ENCODE peak calls at places on chromosomes 6 and 20, in ten cellular contexts. Z is NCI-H1092 treated with DMSO at 0.1 percent for 48 hours; B is AG04450; R is stimulated activated CD8-positive, alpha-beta memory T cell treated with anti-CD3 and anti-CD28 coated beads, Interleukin-12 subunit alpha, Interleukin-12 subunit beta, amount 100 ng/mL, for 1 hour; M is stimulated activated naive B cell treated with anti-CD40 and anti-IgM and Interleukin-4, amounts not matched to agents 10 μg/mL and 1 μg/mL and 100 μg/mL, for 72 hours; U is stimulated activated CD4-positive, alpha-beta T cell treated with anti-CD3 and anti-CD28 coated beads, Interleukin-2, amount 100 ng/mL, for 4 hours; Q is BJ; S is mesothelial cell of epicardium; P is glutamatergic neuron; C is iris pigment epithelial cell. O is an unnamed sample.

GRCh38 chr6:25919657-25920056 is 10.8 kb downstream of the SLC17A2 start:
- DNase-seq in Z (no peak), B (no peak), R (no peak), M (no peak), U (no peak), Q (no peak), S (no peak), P (no peak), C (no peak), O (no peak)

GRCh38 chr6:80174931-80175572 is 68.6 kb downstream of the BCKDHB start:
- DNase-seq in Z (no peak), B (no peak), R (no peak), M (no peak), U (no peak), Q (peak; percentile 42), S (no peak), P (no peak), C (peak; percentile 80), O (peak; percentile 11)

GRCh38 chr6:166242888-166243287 is 65.3 kb downstream of the PRR18 start:
- DNase-seq in Z (no peak), B (no peak), R (no peak), M (no peak), U (no peak), Q (no peak), S (no peak), P (no peak), C (no peak), O (no peak)

GRCh38 chr6:150830409-150831165 is 34.9 kb upstream of the MTHFD1L start:
- DNase-seq in Z (no peak), B (peak; percentile 16), R (no peak), M (no peak), U (no peak), Q (peak; percentile 26), S (no peak), P (no peak), C (peak; percentile 48), O (no peak)

GRCh38 chr6:42978487-42978792 is 541 bp downstream of the PEX6 start:
- DNase-seq in Z (no peak), B (no peak), R (no peak), M (no peak), U (no peak), Q (no peak), S (no peak), P (peak; percentile 47), C (peak; percentile 31), O (no peak)

GRCh38 chr20:25247100-25247665 is 702 bp upstream of the PYGB start:
- DNase-seq in Z (peak; percentile 59), B (no peak), R (no peak), M (no peak), U (no peak), Q (no peak), S (no peak), P (peak; percentile 71), C (peak; percentile 73), O (no peak)

GRCh38 chr6:3838992-3839867 is 9.9 kb upstream of the FAM50B start:
- DNase-seq in Z (no peak), B (no peak), R (no peak), M (no peak), U (no peak), Q (no peak), S (no peak), P (no peak), C (peak; percentile 57), O (no peak)

GRCh38 chr6:38262609-38263008 is 377.1 kb downstream of the BTBD9 start:
- DNase-seq in Z (no peak), B (no peak), R (no peak), M (no peak), U (no peak), Q (peak; percentile 52), S (no peak), P (no peak), C (peak; percentile 80), O (no peak)

GRCh38 chr6:83884523-83884922 is 25.0 kb downstream of the CYB5R4 start:
- DNase-seq in Z (peak; percentile 66), B (no peak), R (no peak), M (no peak), U (no peak), Q (no peak), S (no peak), P (no peak), C (peak; percentile 52), O (peak; percentile 43)

GRCh38 chr20:23435675-23436539 is 3.6 kb upstream of the CSTL1 start:
- DNase-seq in Z (peak; percentile 81), B (no peak), R (no peak), M (no peak), U (no peak), Q (no peak), S (no peak), P (no peak), C (no peak), O (no peak)

GRCh38 chr6:128144320-128144719 is 243.5 kb upstream of the THEMIS start:
- DNase-seq in Z (no peak), B (no peak), R (no peak), M (no peak), U (no peak), Q (no peak), S (no peak), P (no peak), C (no peak), O (no peak)